ENCODE peak calls at places on chromosomes 6 and 20, in seven cellular contexts. D, B, H, L, G, J and M are unnamed samples. For H3K4me1, the result is how much of the 10 kb centered on the place peaks cover.

GRCh38 chr6:53581161-53581560 is 36.3 kb upstream of the GCLC start:
- DNase-seq in D (no peak), B (no peak), H (no peak), L (peak), G (peak), J (no peak), M (no peak)

GRCh38 chr6:15763827-15764226 is 101.0 kb upstream of the DTNBP1 start:
- DNase-seq in D (no peak), B (peak), H (no peak), L (peak), G (peak), J (peak), M (no peak)

GRCh38 chr20:31633339-31633914 is 4.3 kb upstream of the COX4I2 start:
- DNase-seq in D (peak), B (peak), H (no peak), L (peak), G (no peak), J (no peak), M (no peak)

GRCh38 chr6:11482616-11483015 is 54.9 kb upstream of the TMEM170B start:
- DNase-seq in D (no peak), B (no peak), H (no peak), L (no peak), G (no peak), J (no peak), M (no peak)

GRCh38 chr6:68958327-68958726 is 323.2 kb downstream of the ADGRB3 start:
- DNase-seq in D (no peak), B (no peak), H (no peak), L (peak), G (peak), J (no peak), M (no peak)

GRCh38 chr20:59082981-59083380 is 40.4 kb upstream of the PRELID3B start:
- DNase-seq in D (no peak), B (no peak), H (no peak), L (no peak), G (peak), J (peak), M (no peak)

GRCh38 chr20:59526242-59527225 is 77.8 kb upstream of the PHACTR3 start:
- DNase-seq in D (no peak), B (no peak), H (peak), L (no peak), G (peak), J (peak), M (no peak)

GRCh38 chr6:163708459-163708858 is 293.9 kb downstream of the QKI start:
- DNase-seq in D (no peak), B (no peak), H (no peak), L (no peak), G (no peak), J (no peak), M (no peak)

GRCh38 chr6:167827588-167828324 is 1.0 kb downstream of the AFDN start:
- DNase-seq in D (peak), B (peak), H (no peak), L (peak), G (peak), J (peak), M (peak)

GRCh38 chr6:115004204-115004603 is 661.4 kb upstream of the HS3ST5 start:
- DNase-seq in D (no peak), B (no peak), H (no peak), L (no peak), G (no peak), J (no peak), M (no peak)

GRCh38 chr20:51022227-51022802 is 592 bp downstream of the KCNG1 start:
- DNase-seq in D (no peak), B (no peak), H (no peak), L (no peak), G (no peak), J (no peak), M (no peak)
- H3K4me3 ChIP-seq in D (peak), B (no peak), H (peak), L (peak), G (peak), J (peak), M (peak)

DNA sequence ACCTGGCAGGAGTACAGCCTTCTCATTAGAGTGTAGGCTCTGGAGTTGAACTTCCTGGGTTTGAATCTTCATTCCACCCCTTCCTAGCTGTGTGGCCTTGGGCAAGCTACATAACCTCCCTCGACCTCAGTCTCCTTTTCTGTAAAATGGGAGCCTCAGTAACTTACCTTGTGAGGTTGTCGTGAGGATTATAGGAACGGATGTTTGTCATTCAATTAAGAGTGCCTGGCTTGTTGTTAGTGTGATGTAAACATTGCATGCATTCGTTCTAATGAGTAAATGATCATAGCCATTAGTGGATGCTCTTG is 45.2 kb downstream of the TOX2 start:
- DNase-seq in D (no peak), B (no peak), H (no peak), L (no peak), G (no peak), J (no peak), M (no peak)
- H3K4me1 ChIP-seq in D (under half), B (under half), H (half or more), L (under half), G (under half), J (under half), M (under half)

GRCh38 chr20:1664911-1665310 is 7.3 kb upstream of the SIRPG start:
- DNase-seq in D (no peak), B (no peak), H (no peak), L (no peak), G (no peak), J (no peak), M (no peak)
- H3K4me3 ChIP-seq in D (no peak), B (no peak), H (no peak), L (no peak), G (no peak), J (no peak), M (no peak)

GRCh38 chr6:156822747-156823206 is 45.6 kb downstream of the ARID1B start:
- DNase-seq in D (no peak), B (no peak), H (no peak), L (no peak), G (no peak), J (no peak), M (no peak)

GRCh38 chr6:156821707-156822106 is 44.5 kb downstream of the ARID1B start:
- DNase-seq in D (no peak), B (no peak), H (no peak), L (no peak), G (no peak), J (no peak), M (no peak)

GRCh38 chr6:156826290-156826955 is 49.2 kb downstream of the ARID1B start:
- DNase-seq in D (no peak), B (peak), H (no peak), L (no peak), G (no peak), J (no peak), M (no peak)

GRCh38 chr6:156825475-156825874 is 48.3 kb downstream of the ARID1B start:
- DNase-seq in D (no peak), B (no peak), H (no peak), L (no peak), G (no peak), J (no peak), M (no peak)

DNA sequence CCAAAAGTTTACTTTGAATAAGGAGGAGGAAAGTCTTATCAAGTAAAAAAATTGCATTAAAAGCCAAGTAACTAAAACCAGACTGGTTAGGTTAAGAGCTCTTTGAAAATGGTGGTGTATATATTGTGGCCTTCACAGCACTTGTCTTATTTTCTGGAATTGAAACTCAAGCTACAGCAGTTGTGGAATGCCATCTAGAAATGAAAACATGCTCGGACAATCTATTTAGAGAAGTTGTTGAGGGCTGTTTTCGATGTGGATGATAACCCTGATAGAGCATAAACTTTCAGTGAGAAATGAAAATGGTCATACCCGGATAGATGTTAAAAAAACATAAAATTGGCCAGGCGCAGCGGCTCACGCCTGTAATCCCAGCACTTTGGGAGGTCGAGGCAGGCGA is 47.0 kb downstream of the ARID1B start:
- DNase-seq in D (no peak), B (no peak), H (no peak), L (no peak), G (no peak), J (no peak), M (no peak)
- H3K4me1 ChIP-seq in D (under half), B (under half), H (under half), L (under half), G (under half), J (under half), M (under half)

GRCh38 chr6:139240161-139241010 is 51.4 kb downstream of the TXLNB start:
- DNase-seq in D (no peak), B (no peak), H (no peak), L (peak), G (peak), J (no peak), M (no peak)
- H3K4me3 ChIP-seq in D (no peak), B (no peak), H (no peak), L (no peak), G (no peak), J (no peak), M (no peak)

GRCh38 chr20:50348118-50348517 is 157.5 kb downstream of the CEBPB start:
- DNase-seq in D (peak), B (no peak), H (no peak), L (no peak), G (no peak), J (no peak), M (no peak)
- H3K4me1 ChIP-seq in D (under half), B (under half), H (under half), L (under half), G (under half), J (under half), M (under half)

GRCh38 chr6:148494226-148494625 is 151.6 kb downstream of the SASH1 start:
- DNase-seq in D (no peak), B (no peak), H (no peak), L (no peak), G (peak), J (no peak), M (no peak)
- H3K4me3 ChIP-seq in D (no peak), B (no peak), H (no peak), L (no peak), G (peak), J (no peak), M (no peak)

GRCh38 chr6:108627692-108628565 is 67.2 kb downstream of the FOXO3 start:
- DNase-seq in D (no peak), B (no peak), H (no peak), L (peak), G (peak), J (no peak), M (no peak)

GRCh38 chr6:108621117-108621516 is 60.4 kb downstream of the FOXO3 start:
- DNase-seq in D (no peak), B (no peak), H (no peak), L (peak), G (peak), J (no peak), M (peak)

GRCh38 chr6:108622601-108623335 is 62.1 kb downstream of the FOXO3 start:
- DNase-seq in D (peak), B (peak), H (no peak), L (peak), G (peak), J (no peak), M (peak)

GRCh38 chr6:108626777-108627176 is 66.1 kb downstream of the FOXO3 start:
- DNase-seq in D (no peak), B (no peak), H (no peak), L (no peak), G (no peak), J (no peak), M (no peak)

DNA sequence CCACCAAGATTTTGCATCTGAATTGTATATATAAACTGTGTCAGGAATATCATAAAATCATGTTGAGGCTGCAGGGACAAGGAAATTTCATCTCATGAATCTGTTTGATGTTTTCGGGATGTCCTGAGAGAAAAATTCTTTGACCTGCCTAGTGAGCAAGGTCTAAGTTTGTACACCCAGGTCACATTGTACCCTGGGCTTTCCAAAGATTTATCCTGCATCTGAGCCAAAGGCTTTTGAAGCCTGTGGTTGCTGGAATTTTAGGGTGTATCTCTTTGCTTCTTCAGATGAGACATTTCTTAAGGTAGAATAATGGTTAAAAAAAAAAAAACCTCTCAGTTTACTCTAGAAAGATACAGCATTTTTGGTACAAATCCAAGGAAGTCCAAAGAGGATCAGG is 63.3 kb downstream of the FOXO3 start:
- DNase-seq in D (no peak), B (no peak), H (no peak), L (no peak), G (no peak), J (no peak), M (no peak)
- H3K4me1 ChIP-seq in D (half or more), B (under half), H (under half), L (under half), G (half or more), J (under half), M (under half)